ENCODE peak calls at places on chromosome 7, in nine cellular contexts. D, E, C, X, Y, S, L, U and K are unnamed samples.

GRCh38 chr7:27182861-27183681 is 2.0 kb downstream of the HOXA11 start:
- DNase-seq in D (no peak), E (peak), C (peak), X (no peak), Y (peak), S (peak), L (peak), U (peak), K (no peak)

GRCh38 chr7:51045319-51046102 is 262.8 kb upstream of the GRB10 start:
- DNase-seq in D (peak), E (no peak), C (no peak), X (no peak), Y (no peak), S (no peak), L (no peak), U (no peak), K (no peak)

GRCh38 chr7:2860627-2861133 is 16.6 kb upstream of the GNA12 start:
- DNase-seq in D (no peak), E (peak), C (no peak), X (no peak), Y (no peak), S (no peak), L (no peak), U (no peak), K (no peak)

GRCh38 chr7:98616381-98617050 is 569 bp upstream of the NPTX2 start:
- DNase-seq in D (no peak), E (peak), C (no peak), X (no peak), Y (no peak), S (no peak), L (no peak), U (no peak), K (no peak)

GRCh38 chr7:78099715-78100477 is 301.3 kb downstream of the PHTF2 start:
- DNase-seq in D (no peak), E (no peak), C (no peak), X (no peak), Y (no peak), S (no peak), L (no peak), U (no peak), K (no peak)

GRCh38 chr7:110386914-110387313 is 704.0 kb upstream of the LRRN3 start:
- DNase-seq in D (peak), E (no peak), C (no peak), X (no peak), Y (no peak), S (no peak), L (no peak), U (no peak), K (no peak)

GRCh38 chr7:128405345-128406146 is 4.2 kb downstream of the IMPDH1 start:
- DNase-seq in D (no peak), E (no peak), C (no peak), X (peak), Y (peak), S (peak), L (peak), U (peak), K (no peak)

GRCh38 chr7:50312589-50313162 is 8.2 kb downstream of the IKZF1 start:
- DNase-seq in D (no peak), E (no peak), C (no peak), X (no peak), Y (no peak), S (peak), L (no peak), U (no peak), K (no peak)

GRCh38 chr7:93011351-93012294 is 106.2 kb downstream of the SAMD9 start:
- DNase-seq in D (no peak), E (no peak), C (no peak), X (no peak), Y (no peak), S (no peak), L (no peak), U (no peak), K (no peak)

GRCh38 chr7:121273467-121274167 is 55.2 kb upstream of the WNT16 start:
- DNase-seq in D (no peak), E (no peak), C (no peak), X (no peak), Y (no peak), S (no peak), L (no peak), U (no peak), K (no peak)

GRCh38 chr7:97116308-97116707 is 1.2 kb upstream of the SDHAF3 start:
- DNase-seq in D (no peak), E (no peak), C (no peak), X (no peak), Y (no peak), S (peak), L (no peak), U (no peak), K (no peak)

GRCh38 chr7:138000081-138000701 is 1.7 kb downstream of the CREB3L2 start:
- DNase-seq in D (no peak), E (peak), C (peak), X (peak), Y (peak), S (peak), L (no peak), U (peak), K (no peak)

DNA sequence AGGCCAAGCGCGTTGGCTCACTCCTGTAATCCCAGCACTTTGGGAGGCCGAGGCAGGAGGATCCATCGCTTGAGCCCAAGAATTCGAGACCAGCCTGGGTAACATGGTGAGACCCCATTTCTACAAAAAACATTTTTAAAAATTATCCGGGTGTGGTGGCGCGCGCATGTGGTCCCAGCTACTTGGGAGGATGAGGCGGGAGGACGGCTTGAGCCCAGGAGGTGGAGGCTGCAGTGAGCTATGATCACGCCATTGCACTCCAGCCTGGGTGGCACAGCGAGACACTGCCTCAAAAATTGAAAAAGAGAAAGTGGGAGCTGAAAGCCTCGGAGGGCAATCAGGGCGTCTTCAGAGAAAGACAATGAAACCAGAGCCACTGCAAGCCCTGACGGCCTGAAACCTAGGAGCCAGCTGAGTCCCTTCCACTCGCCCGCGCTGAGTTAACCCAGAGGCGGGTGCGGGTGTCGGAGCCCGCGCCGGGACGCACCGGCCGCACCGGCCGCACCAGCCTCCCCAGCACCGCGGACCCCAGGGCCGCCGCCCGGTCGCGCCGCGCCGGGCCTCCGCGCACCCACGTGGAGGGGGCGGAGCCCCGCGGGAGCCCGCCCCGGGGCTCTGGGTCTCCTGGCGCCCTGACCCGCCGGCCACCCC is 22.4 kb downstream of the ZFAND2A start:
- DNase-seq in D (no peak), E (no peak), C (no peak), X (no peak), Y (no peak), S (no peak), L (no peak), U (no peak), K (no peak)
- TF ChIP-seq POLR2A in D (no peak), E (no peak), C (no peak), X (no peak), Y (no peak), S (no peak), L (no peak), U (no peak), K (no peak)

GRCh38 chr7:152760384-152761115 is 998 bp downstream of the ACTR3B start:
- DNase-seq in D (no peak), E (no peak), C (no peak), X (no peak), Y (no peak), S (peak), L (no peak), U (no peak), K (no peak)
- H3K4me3 ChIP-seq in D (peak), E (peak), C (peak), X (peak), Y (peak), S (peak), L (peak), U (peak), K (peak)

DNA sequence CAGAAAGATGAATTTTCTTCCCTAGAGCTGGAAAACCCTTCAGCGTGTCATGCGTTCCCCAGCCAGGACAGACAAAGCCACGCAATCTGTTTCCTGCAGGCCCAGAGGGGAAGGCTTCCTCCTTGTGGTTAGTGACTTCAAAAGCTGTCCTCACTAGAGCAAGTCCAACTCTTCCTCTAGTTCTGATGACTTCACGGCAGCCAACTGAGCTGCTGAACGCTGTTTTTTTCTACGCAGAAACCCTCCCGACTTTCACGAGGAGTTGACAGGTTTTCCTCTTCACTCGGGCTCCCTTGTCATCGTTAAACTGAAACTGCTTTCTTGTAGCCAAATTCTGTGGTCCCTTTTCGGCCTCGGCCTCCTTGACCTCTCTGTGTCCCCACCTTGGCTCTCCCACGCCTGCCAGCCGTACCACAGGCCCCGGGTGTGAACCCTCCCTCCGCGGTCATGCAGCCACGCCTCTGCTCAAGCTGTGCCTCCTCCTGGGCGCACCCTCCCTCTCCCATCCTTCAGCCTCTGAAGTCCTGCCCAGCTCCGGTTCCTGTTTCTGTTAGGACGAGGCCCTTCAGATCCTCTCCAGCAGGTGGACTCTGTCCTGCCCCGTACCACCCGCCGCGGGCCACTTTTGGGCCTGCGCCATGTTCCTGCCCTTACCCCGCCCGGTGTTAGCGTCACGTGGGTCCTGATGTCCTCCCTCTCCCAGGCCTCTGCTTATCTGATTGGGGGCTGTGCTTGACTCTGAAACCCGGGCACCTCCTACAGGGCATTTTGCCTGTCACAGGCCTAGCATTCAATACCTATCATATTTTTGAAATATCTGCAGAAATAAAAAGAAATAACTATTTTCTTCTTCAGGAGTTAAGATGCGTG is 39.3 kb downstream of the CUX1 start:
- DNase-seq in D (peak), E (peak), C (peak), X (peak), Y (peak), S (peak), L (peak), U (peak), K (peak)
- TF ChIP-seq CTCF in D (peak), E (peak), C (peak), X (no peak), Y (peak), S (peak), L (peak), U (peak), K (peak)

GRCh38 chr7:135158874-135159273 is 11.0 kb downstream of the TMEM140 start:
- DNase-seq in D (no peak), E (peak), C (no peak), X (no peak), Y (no peak), S (no peak), L (no peak), U (no peak), K (no peak)

GRCh38 chr7:135160858-135161653 is 9.5 kb downstream of the CYREN start:
- DNase-seq in D (no peak), E (peak), C (no peak), X (no peak), Y (no peak), S (peak), L (peak), U (no peak), K (no peak)

GRCh38 chr7:135161669-135162068 is 8.8 kb downstream of the CYREN start:
- DNase-seq in D (no peak), E (no peak), C (no peak), X (no peak), Y (no peak), S (peak), L (no peak), U (no peak), K (no peak)

GRCh38 chr7:135159359-135160087 is 11.0 kb downstream of the CYREN start:
- DNase-seq in D (no peak), E (peak), C (no peak), X (no peak), Y (no peak), S (no peak), L (no peak), U (no peak), K (no peak)

GRCh38 chr7:135160098-135160857 is 10.2 kb downstream of the CYREN start:
- DNase-seq in D (no peak), E (no peak), C (no peak), X (no peak), Y (no peak), S (peak), L (no peak), U (no peak), K (no peak)
- TF ChIP-seq POLR2A in D (no peak), E (no peak), C (no peak), X (no peak), Y (no peak), S (no peak), L (no peak), U (no peak), K (no peak)

GRCh38 chr7:134616611-134617010 is 30.0 kb upstream of the BPGM start:
- DNase-seq in D (no peak), E (no peak), C (no peak), X (no peak), Y (no peak), S (no peak), L (no peak), U (no peak), K (no peak)

GRCh38 chr7:134611611-134612151 is 35.0 kb upstream of the BPGM start:
- DNase-seq in D (no peak), E (no peak), C (no peak), X (no peak), Y (no peak), S (no peak), L (no peak), U (no peak), K (no peak)

GRCh38 chr7:134618756-134619530 is 27.7 kb upstream of the BPGM start:
- DNase-seq in D (no peak), E (no peak), C (no peak), X (no peak), Y (no peak), S (no peak), L (no peak), U (no peak), K (no peak)

GRCh38 chr7:134612197-134612596 is 34.5 kb upstream of the BPGM start:
- DNase-seq in D (no peak), E (no peak), C (no peak), X (no peak), Y (no peak), S (no peak), L (no peak), U (no peak), K (no peak)

DNA sequence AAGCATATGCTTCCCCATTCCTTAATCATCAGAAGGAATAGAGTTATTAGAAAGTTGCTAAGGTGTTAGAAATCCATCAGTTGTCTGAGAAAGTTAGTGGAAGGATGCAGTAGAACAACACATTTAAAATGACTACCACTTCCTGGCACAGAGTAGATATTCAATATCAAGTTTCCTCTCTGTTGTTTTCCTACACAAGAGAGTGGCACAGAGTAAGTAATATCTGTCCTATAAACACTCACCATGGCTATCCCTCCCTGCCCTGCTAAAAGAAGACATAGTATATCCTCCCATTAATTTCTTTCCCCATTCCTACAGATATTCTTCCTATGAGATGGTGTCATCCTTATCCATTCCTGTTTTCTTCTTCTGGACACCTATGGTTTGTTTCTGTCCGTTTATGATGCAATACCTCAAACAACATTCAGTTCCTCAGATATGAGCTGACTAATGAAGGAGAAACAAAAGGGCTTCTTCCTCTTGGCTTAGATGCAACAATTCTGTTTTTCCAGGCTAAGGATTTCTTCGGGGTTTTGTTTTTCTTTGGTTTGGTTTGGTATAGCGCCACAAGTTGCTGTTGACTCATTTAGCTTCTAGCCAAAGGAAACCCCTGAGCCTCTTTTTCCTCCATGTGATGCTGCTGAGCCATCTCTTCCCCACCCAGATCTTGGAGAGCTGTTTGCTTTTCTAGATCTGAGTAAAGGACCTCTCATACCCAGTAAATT is 32.9 kb upstream of the BPGM start:
- DNase-seq in D (no peak), E (peak), C (no peak), X (peak), Y (no peak), S (peak), L (no peak), U (no peak), K (no peak)
- H3K4me3 ChIP-seq in D (no peak), E (no peak), C (no peak), X (no peak), Y (no peak), S (no peak), L (no peak), U (no peak), K (no peak)

GRCh38 chr7:127347567-127348246 is 44.8 kb downstream of the ZNF800 start:
- DNase-seq in D (no peak), E (peak), C (no peak), X (peak), Y (peak), S (peak), L (peak), U (peak), K (no peak)
- TF ChIP-seq CTCF in D (no peak), E (no peak), C (peak), X (peak), Y (peak), S (peak), L (no peak), U (peak), K (peak)

DNA sequence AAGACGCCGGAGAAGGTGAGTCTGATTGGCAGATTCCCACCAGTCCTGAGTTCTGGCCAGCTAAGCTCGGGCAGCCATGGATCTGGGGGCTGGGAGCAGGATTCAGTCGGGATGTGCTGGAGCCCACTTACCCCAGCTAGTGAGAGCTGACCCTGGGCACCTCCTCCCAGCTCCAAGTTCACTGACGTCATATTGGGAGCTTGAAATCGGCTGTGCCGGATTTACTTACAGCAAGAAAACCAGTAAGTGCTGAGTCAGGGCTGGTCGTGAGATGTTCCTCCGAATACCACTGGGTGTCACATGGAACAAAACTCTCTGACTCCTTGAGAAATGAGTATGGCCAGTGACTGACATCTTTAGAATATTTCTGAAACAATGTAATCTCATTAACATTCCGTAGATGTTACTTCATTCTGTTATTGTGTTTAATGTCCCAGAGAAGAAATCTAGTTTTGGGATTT is 621.2 kb downstream of the SDK1 start:
- DNase-seq in D (peak), E (peak), C (peak), X (peak), Y (no peak), S (peak), L (no peak), U (peak), K (no peak)
- TF ChIP-seq POLR2A in D (no peak), E (no peak), C (no peak), X (no peak), Y (no peak), S (no peak), L (no peak), U (no peak), K (no peak)

DNA sequence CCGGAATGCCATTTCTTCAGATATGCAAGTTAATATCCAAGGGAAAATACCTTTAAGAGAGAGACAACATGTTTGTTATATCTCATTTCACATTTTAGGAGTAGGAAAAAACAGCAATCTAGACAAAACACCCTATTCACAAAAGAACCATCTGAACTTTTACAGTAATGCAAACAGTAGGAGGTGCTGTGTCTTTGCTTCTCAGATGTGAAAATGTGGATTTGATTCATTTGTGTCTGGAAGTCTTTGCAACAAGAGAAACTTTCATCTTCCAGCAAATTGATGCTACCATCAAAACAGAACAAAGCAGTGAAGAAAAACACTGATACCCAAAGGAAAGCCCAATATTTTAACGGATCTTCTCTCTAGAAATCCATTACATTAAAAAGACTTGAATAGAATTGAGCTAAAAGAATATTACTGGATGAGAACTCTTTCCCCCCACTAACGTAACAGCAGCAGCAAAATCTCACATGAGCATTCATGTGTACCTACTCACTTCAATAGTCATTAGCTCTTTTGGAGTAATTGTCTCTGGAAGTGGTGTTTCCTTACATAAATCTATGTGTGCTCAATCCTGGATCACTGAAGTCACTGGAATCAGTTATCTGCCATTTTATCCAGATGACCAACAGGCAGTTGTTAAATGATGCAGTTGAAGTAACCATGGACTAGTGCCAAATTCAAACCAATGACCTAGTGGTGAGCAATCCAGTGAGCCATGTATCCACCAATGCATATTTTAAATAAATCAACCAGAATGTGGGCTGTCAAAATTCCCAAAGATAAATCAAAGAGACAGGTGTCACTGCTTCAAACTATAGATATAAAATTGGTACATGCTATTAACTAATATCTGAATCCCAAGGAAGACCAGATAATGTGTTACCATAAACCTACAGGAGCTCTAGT is 1.8 kb downstream of the SEMA3C start:
- DNase-seq in D (no peak), E (no peak), C (no peak), X (no peak), Y (no peak), S (peak), L (no peak), U (no peak), K (no peak)
- H3K4me3 ChIP-seq in D (peak), E (peak), C (no peak), X (no peak), Y (peak), S (no peak), L (peak), U (peak), K (peak)

DNA sequence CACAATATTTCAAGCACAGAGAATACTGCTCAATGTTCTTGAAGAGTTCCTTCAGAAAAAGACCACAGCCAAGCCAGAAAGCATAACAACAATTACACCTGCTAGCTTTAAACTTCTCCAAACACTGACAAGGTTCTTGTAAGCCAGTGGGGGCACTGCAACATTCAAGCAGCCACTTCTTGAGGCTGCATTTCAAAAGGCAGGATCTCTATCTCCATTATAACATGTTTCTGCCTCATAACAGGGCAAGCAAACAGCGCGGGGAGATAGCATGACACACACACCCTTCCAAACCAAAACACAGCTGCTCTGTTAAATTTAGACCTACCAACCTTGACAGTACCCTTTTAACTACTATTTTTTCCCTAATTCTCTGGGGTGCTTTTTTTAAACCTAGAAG is 30.8 kb downstream of the CHCHD3 start:
- DNase-seq in D (no peak), E (no peak), C (no peak), X (peak), Y (no peak), S (peak), L (no peak), U (no peak), K (no peak)
- TF ChIP-seq CTCF in D (peak), E (no peak), C (no peak), X (no peak), Y (no peak), S (peak), L (no peak), U (no peak), K (no peak)